ENCODE peak calls at places on chromosomes 7 and 10, in eight cellular contexts. C is upper lobe of right lung; Z is psoas muscle; S is right cardiac atrium; A is CD4-positive, CD25-positive, alpha-beta regulatory T cell; K is Panc1; R is right lobe of liver; L is CD8-positive, alpha-beta T cell. B is an unnamed sample. For H3K4me1, the result is how much of the 10 kb centered on the place peaks cover.

GRCh38 chr10:14683246-14683645 is 91.5 kb downstream of the FAM107B start:
- ATAC-seq in K (no peak), S (no peak), A (no peak), R (no peak), Z (no peak), C (no peak), L (no peak), B (no peak)

GRCh38 chr7:69668339-69668738 is 70.1 kb downstream of the AUTS2 start:
- ATAC-seq in R (no peak), L (no peak), Z (no peak), K (no peak), C (no peak), A (no peak), S (no peak), B (no peak)

GRCh38 chr10:101060951-101061813 is 607 bp upstream of the KAZALD1 start:
- ATAC-seq in A (peak), C (peak), S (peak), K (peak), L (peak), R (peak), Z (peak), B (peak)

GRCh38 chr7:5686131-5686530 is 95.3 kb downstream of the RNF216 start:
- ATAC-seq in S (no peak), A (no peak), K (no peak), C (no peak), R (no peak), Z (no peak), L (peak), B (no peak)

GRCh38 chr10:84196083-84196482 is 1.7 kb downstream of the CDHR1 start:
- ATAC-seq in L (no peak), K (peak), R (no peak), S (no peak), Z (no peak), A (no peak), C (no peak), B (no peak)

GRCh38 chr10:128297709-128298457 is 171.7 kb upstream of the MKI67 start:
- ATAC-seq in A (no peak), Z (no peak), L (no peak), K (no peak), R (no peak), S (peak), C (no peak), B (no peak)

GRCh38 chr7:68238204-68238805 is 1241.7 kb downstream of the TYW1 start:
- ATAC-seq in A (no peak), Z (no peak), L (no peak), R (no peak), K (no peak), S (no peak), C (no peak), B (no peak)

GRCh38 chr7:27435461-27435860 is 192.9 kb downstream of the EVX1 start:
- ATAC-seq in S (no peak), R (no peak), A (no peak), K (no peak), Z (peak), C (no peak), L (no peak), B (no peak)

GRCh38 chr7:50801907-50802306 is 19.2 kb upstream of the GRB10 start:
- ATAC-seq in S (no peak), Z (peak), R (peak), K (peak), A (no peak), C (no peak), L (no peak), B (no peak)

GRCh38 chr7:155506854-155507337 is 39.5 kb downstream of the CNPY1 start:
- ATAC-seq in Z (no peak), K (no peak), A (no peak), L (no peak), R (no peak), C (no peak), S (no peak), B (no peak)
- H3K4me1 ChIP-seq in Z (under half), K (under half), A (under half), L (under half), R (under half), C (under half), S (under half), B (under half)

DNA sequence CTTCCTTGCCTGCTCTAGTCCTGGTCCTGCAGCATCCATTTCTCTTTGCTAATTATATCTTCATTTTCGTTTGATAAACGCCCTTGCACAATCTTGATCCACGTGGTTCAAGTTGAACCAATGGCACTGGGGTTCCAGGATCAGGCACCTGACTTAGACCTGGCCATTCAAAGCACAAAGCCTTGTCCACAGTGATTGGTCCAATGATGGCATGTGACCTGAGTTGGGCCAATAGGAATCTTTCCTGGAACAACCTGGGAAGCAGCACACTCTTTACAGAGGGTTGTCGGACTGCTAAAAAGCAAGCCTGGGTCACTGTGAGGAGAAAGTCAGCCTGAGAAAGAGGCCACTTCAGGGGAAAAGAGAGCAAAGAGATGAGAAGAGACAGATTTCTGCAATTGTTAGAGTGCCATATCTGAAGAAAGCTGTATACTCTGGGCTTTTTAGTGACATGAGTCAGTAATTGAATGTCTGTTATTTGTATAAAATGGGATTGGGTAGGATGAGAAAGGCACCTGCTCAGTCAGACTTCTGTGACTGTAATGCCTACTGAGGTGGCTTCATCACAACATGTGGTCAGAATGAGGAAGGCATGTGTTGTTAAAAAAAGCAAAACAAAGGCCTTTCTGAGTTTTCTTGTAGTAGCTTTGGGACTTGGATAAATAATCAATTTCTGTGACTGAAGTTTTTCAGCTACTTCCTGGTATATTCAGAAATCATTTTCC is 4.4 kb upstream of the STEAP4 start:
- ATAC-seq in L (no peak), S (no peak), C (no peak), Z (no peak), K (no peak), A (no peak), R (peak), B (no peak)
- H3K4me3 ChIP-seq in L (no peak), S (no peak), C (no peak), Z (no peak), K (no peak), A (no peak), R (no peak), B (no peak)

DNA sequence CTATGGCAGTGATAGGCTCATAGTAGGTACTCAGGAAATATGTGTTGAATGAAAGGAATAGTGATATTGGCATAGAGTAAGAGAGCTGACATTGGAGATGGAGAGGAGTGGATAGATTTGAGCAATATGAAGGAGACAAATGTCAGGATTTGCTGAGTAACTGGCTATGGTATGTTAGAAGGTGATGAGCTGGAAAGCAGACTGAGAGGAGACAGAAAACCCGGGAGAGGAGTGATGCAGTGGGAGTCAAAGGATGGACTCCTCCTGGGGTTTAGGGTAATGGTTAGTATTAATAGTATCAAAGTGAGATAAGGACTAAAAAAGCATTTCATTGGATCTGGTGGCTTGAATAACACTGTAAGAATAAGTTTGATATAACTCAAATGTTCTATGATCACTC is 64.8 kb downstream of the CD36 start:
- ATAC-seq in L (no peak), R (no peak), S (no peak), A (no peak), Z (no peak), C (no peak), K (no peak), B (no peak)
- H3K4me1 ChIP-seq in L (under half), R (under half), S (under half), A (under half), Z (under half), C (under half), K (under half), B (under half)

GRCh38 chr10:121194696-121195523 is 343.7 kb downstream of the WDR11 start:
- ATAC-seq in A (no peak), R (peak), L (no peak), C (no peak), S (no peak), K (no peak), Z (no peak), B (no peak)
- H3K4me3 ChIP-seq in A (no peak), R (no peak), L (no peak), C (no peak), S (no peak), K (no peak), Z (no peak), B (no peak)